ENCODE peak calls at places on chromosome 3, in nine cellular contexts. X is lung, Z is lower lobe of right lung, C is endothelial cell of umbilical vein, V is mucosa of descending colon, E is BJ, Q is IMR-90, W is fibroblast of mammary gland, U is stomach. I is an unnamed sample.

GRCh38 chr3:28577941-28578340 is 229.3 kb upstream of the AZI2 start:
- DNase-seq in W (no peak), V (no peak), C (no peak), U (no peak), X (no peak), E (no peak), Z (no peak), Q (no peak), I (no peak)

GRCh38 chr3:61134532-61134931 is 116.7 kb downstream of the FHIT start:
- DNase-seq in X (no peak), V (no peak), U (no peak), Q (no peak), Z (no peak), C (no peak), W (no peak), E (no peak), I (no peak)

GRCh38 chr3:185424435-185424834 is 61.5 kb downstream of the MAP3K13 start:
- DNase-seq in X (no peak), Z (no peak), C (no peak), Q (no peak), U (no peak), W (no peak), V (no peak), E (no peak), I (no peak)

GRCh38 chr3:23112491-23112890 is 90.6 kb upstream of the UBE2E2 start:
- DNase-seq in U (no peak), Z (peak; percentile 65), X (peak; percentile 33), Q (no peak), V (peak; percentile 57), E (no peak), W (no peak), C (no peak), I (no peak)

GRCh38 chr3:50433954-50434353 is 69.5 kb downstream of the CACNA2D2 start:
- DNase-seq in Z (no peak), Q (no peak), U (peak; percentile 39), E (no peak), V (no peak), X (no peak), C (no peak), W (no peak), I (no peak)

GRCh38 chr3:35137612-35138011 is 501.7 kb upstream of the ARPP21 start:
- DNase-seq in W (no peak), E (no peak), Z (no peak), V (no peak), U (no peak), C (no peak), Q (no peak), X (no peak), I (no peak)

GRCh38 chr3:45644063-45644462 is 45.1 kb upstream of the SACM1L start:
- DNase-seq in W (peak; percentile 91), C (peak; percentile 93), X (no peak), U (no peak), E (peak; percentile 62), Q (peak; percentile 95), V (no peak), Z (no peak), I (no peak)

GRCh38 chr3:157248590-157249425 is 88.9 kb upstream of the CCNL1 start:
- DNase-seq in Z (no peak), X (no peak), W (peak; percentile 87), Q (peak; percentile 94), E (peak; percentile 60), V (no peak), U (no peak), C (peak; percentile 94), I (peak; percentile 51)

GRCh38 chr3:43394071-43394501 is 107.7 kb downstream of the SNRK start:
- DNase-seq in W (peak; percentile 45), Z (peak; percentile 58), U (no peak), V (no peak), X (peak; percentile 42), E (no peak), Q (peak; percentile 44), C (peak; percentile 100), I (no peak)

GRCh38 chr3:152650177-152650576 is 184.8 kb upstream of the P2RY1 start:
- DNase-seq in C (no peak), Z (no peak), E (no peak), U (no peak), W (no peak), X (no peak), V (no peak), Q (no peak), I (no peak)

GRCh38 chr3:32794487-32795308 is 23.1 kb upstream of the TRIM71 start:
- DNase-seq in E (peak; percentile 30), V (no peak), X (peak; percentile 73), U (no peak), W (peak; percentile 7), Q (peak; percentile 64), C (no peak), Z (peak; percentile 66), I (no peak)

GRCh38 chr3:115217678-115218451 is 70.8 kb upstream of the ZBTB20 start:
- DNase-seq in W (peak; percentile 79), V (no peak), E (peak; percentile 29), C (peak; percentile 75), Z (no peak), X (no peak), U (no peak), Q (peak; percentile 71), I (no peak)

GRCh38 chr3:64152100-64152499 is 73.2 kb downstream of the PRICKLE2 start:
- DNase-seq in Z (no peak), X (peak; percentile 47), U (no peak), V (no peak), C (no peak), W (peak; percentile 94), E (no peak), Q (peak; percentile 89), I (no peak)

GRCh38 chr3:177758131-177758530 is 560.8 kb upstream of the TBL1XR1 start:
- DNase-seq in V (no peak), C (no peak), U (no peak), X (no peak), Q (peak; percentile 37), W (no peak), Z (no peak), E (no peak), I (no peak)

GRCh38 chr3:9130318-9131110 is 118.9 kb downstream of the SRGAP3 start:
- DNase-seq in V (no peak), W (no peak), Z (no peak), C (no peak), Q (no peak), E (no peak), U (no peak), X (no peak), I (no peak)

GRCh38 chr3:16503191-16503776 is 10.2 kb downstream of the RFTN1 start:
- DNase-seq in X (no peak), V (no peak), W (no peak), U (no peak), E (no peak), Z (no peak), C (no peak), Q (no peak), I (no peak)

GRCh38 chr3:58640700-58641372 is 25.7 kb downstream of the FAM3D start:
- DNase-seq in Q (peak; percentile 74), X (peak; percentile 76), W (peak; percentile 71), C (peak; percentile 65), E (peak; percentile 23), U (peak; percentile 83), Z (peak; percentile 84), V (peak; percentile 81), I (no peak)

GRCh38 chr3:7401418-7401817 is 540.5 kb downstream of the GRM7 start:
- DNase-seq in Q (no peak), E (no peak), C (no peak), W (no peak), Z (no peak), X (no peak), V (no peak), U (no peak), I (no peak)

GRCh38 chr3:189338366-189338765 is 166.6 kb downstream of the TPRG1 start:
- DNase-seq in X (no peak), W (no peak), V (no peak), U (no peak), C (no peak), Z (no peak), Q (no peak), E (no peak), I (no peak)

GRCh38 chr3:71579934-71580318 is 3.6 kb downstream of the FOXP1 start:
- DNase-seq in C (peak; percentile 72), X (peak; percentile 27), Z (no peak), U (no peak), E (no peak), Q (peak; percentile 57), W (no peak), V (no peak), I (no peak)

GRCh38 chr3:158160958-158161357 is 51.1 kb downstream of the RSRC1 start:
- DNase-seq in U (no peak), W (peak; percentile 97), C (no peak), Z (no peak), Q (peak; percentile 86), V (no peak), E (peak; percentile 78), X (no peak), I (peak; percentile 73)

GRCh38 chr3:12440927-12441326 is 43.4 kb upstream of the TSEN2 start:
- DNase-seq in E (no peak), V (peak; percentile 66), X (peak; percentile 36), U (no peak), C (no peak), Q (peak; percentile 45), Z (no peak), W (peak; percentile 93), I (no peak)

GRCh38 chr3:124569761-124570160 is 160.5 kb upstream of the UMPS start:
- DNase-seq in E (no peak), V (no peak), U (peak; percentile 60), Q (no peak), C (no peak), Z (no peak), X (no peak), W (no peak), I (no peak)

GRCh38 chr3:165056510-165056909 is 21.8 kb downstream of the SI start:
- DNase-seq in Z (no peak), Q (no peak), U (no peak), X (no peak), V (no peak), C (no peak), W (no peak), E (no peak), I (no peak)
- TF ChIP-seq CTCF in Z (no peak), Q (no peak), U (no peak), X (no peak), V (no peak), C (no peak), W (no peak), E (no peak), I (no peak)

GRCh38 chr3:128497305-128498126 is 4.5 kb upstream of the GATA2 start:
- DNase-seq in E (no peak), W (no peak), Z (peak; percentile 75), V (peak; percentile 62), X (no peak), U (peak; percentile 75), Q (no peak), C (peak; percentile 52), I (no peak)
- H3K4me3 ChIP-seq in E (peak overlapping the region; percentile 47), W (peak overlapping the region; percentile 39), Z (peak overlapping the region; percentile 59), V (no peak overlapping the region), X (no peak overlapping the region), U (peak overlapping the region; percentile 48), Q (peak overlapping the region; percentile 57), C (peak overlapping the region; percentile 33), I (peak overlapping the region; percentile 57)

GRCh38 chr3:150372320-150373118 is 35.6 kb upstream of the TSC22D2 start:
- DNase-seq in X (no peak), Q (peak; percentile 50), Z (no peak), W (peak; percentile 20), V (no peak), E (no peak), C (peak; percentile 47), U (no peak), I (no peak)
- TF ChIP-seq CTCF in X (no peak), Q (peak; percentile 26), Z (peak; percentile 21), W (peak; percentile 37), V (no peak), E (peak; percentile 30), C (no peak), U (no peak), I (no peak)

GRCh38 chr3:145531548-145531947 is 629.4 kb downstream of the PLOD2 start:
- DNase-seq in V (no peak), E (no peak), U (no peak), W (no peak), X (no peak), Z (no peak), C (no peak), Q (no peak), I (no peak)
- H3K4me3 ChIP-seq in V (no peak overlapping the region), E (no peak overlapping the region), U (no peak overlapping the region), W (no peak overlapping the region), X (no peak overlapping the region), Z (no peak overlapping the region), C (no peak overlapping the region), Q (no peak overlapping the region), I (no peak overlapping the region)

I was measured in AG04449.